ENCODE peak calls at places on chromosomes 3 and 15, in seven cellular contexts. One of them, this sample, is unnamed. For H3K36me3, the result is how much of the 10 kb centered on the place peaks cover.

GRCh38 chr3:53046171-53047170 is 598 bp upstream of the SFMBT1 start:
- DNase-seq in HepG2: no peak
- DNase-seq in sigmoid colon: peak
- DNase-seq in stomach: peak
- DNase-seq in transverse colon: peak
- DNase-seq in spleen: peak
- DNase-seq in HCT116: no peak
- DNase-seq in this sample: no peak

GRCh38 chr3:14203521-14204079 is 25.0 kb downstream of the LSM3 start:
- DNase-seq in HCT116: peak
- DNase-seq in sigmoid colon: peak
- DNase-seq in spleen: no peak
- DNase-seq in transverse colon: peak
- DNase-seq in stomach: peak
- DNase-seq in HepG2: peak
- DNase-seq in this sample: no peak

GRCh38 chr3:171862993-171863521 is 19.9 kb downstream of the TMEM212 start:
- DNase-seq in HepG2: peak
- DNase-seq in transverse colon: no peak
- DNase-seq in sigmoid colon: no peak
- DNase-seq in spleen: no peak
- DNase-seq in stomach: no peak
- DNase-seq in HCT116: no peak
- DNase-seq in this sample: no peak

GRCh38 chr3:100590114-100590839 is 19.1 kb upstream of the ADGRG7 start:
- DNase-seq in sigmoid colon: peak
- DNase-seq in HCT116: peak
- DNase-seq in stomach: peak
- DNase-seq in spleen: no peak
- DNase-seq in transverse colon: peak
- DNase-seq in HepG2: peak
- DNase-seq in this sample: no peak

GRCh38 chr15:97482521-97482920 is 478.0 kb upstream of the ARRDC4 start:
- DNase-seq in sigmoid colon: no peak
- DNase-seq in transverse colon: no peak
- DNase-seq in HCT116: no peak
- DNase-seq in stomach: no peak
- DNase-seq in spleen: no peak
- DNase-seq in HepG2: no peak
- DNase-seq in this sample: no peak

GRCh38 chr3:99542771-99543518 is 95.4 kb upstream of the COL8A1 start:
- DNase-seq in HCT116: no peak
- DNase-seq in transverse colon: no peak
- DNase-seq in stomach: no peak
- DNase-seq in sigmoid colon: no peak
- DNase-seq in spleen: no peak
- DNase-seq in HepG2: no peak
- DNase-seq in this sample: no peak

GRCh38 chr3:167705840-167706239 is 28.9 kb downstream of the PDCD10 start:
- DNase-seq in spleen: no peak
- DNase-seq in HCT116: no peak
- DNase-seq in HepG2: no peak
- DNase-seq in sigmoid colon: no peak
- DNase-seq in stomach: no peak
- DNase-seq in transverse colon: no peak
- DNase-seq in this sample: no peak

GRCh38 chr15:64340355-64340754 is 15.6 kb downstream of the CSNK1G1 start:
- DNase-seq in spleen: no peak
- DNase-seq in sigmoid colon: no peak
- DNase-seq in HepG2: no peak
- DNase-seq in HCT116: no peak
- DNase-seq in stomach: no peak
- DNase-seq in transverse colon: no peak
- DNase-seq in this sample: no peak

GRCh38 chr3:101219842-101220560 is 100.4 kb downstream of the IMPG2 start:
- DNase-seq in spleen: no peak
- DNase-seq in stomach: no peak
- DNase-seq in sigmoid colon: no peak
- DNase-seq in HepG2: no peak
- DNase-seq in HCT116: no peak
- DNase-seq in transverse colon: no peak
- DNase-seq in this sample: no peak

GRCh38 chr3:64248247-64248646 is 23.0 kb upstream of the PRICKLE2 start:
- DNase-seq in spleen: no peak
- DNase-seq in HepG2: peak
- DNase-seq in transverse colon: no peak
- DNase-seq in sigmoid colon: no peak
- DNase-seq in HCT116: no peak
- DNase-seq in stomach: no peak
- DNase-seq in this sample: no peak

GRCh38 chr15:51982770-51983103 is 11.2 kb upstream of the LEO1 start:
- DNase-seq in sigmoid colon: no peak
- DNase-seq in HCT116: no peak
- DNase-seq in stomach: no peak
- DNase-seq in spleen: no peak
- DNase-seq in HepG2: no peak
- DNase-seq in transverse colon: no peak
- DNase-seq in this sample: no peak

GRCh38 chr15:61827131-61827530 is 233.1 kb downstream of the VPS13C start:
- DNase-seq in stomach: no peak
- DNase-seq in HCT116: no peak
- DNase-seq in HepG2: no peak
- DNase-seq in spleen: no peak
- DNase-seq in transverse colon: no peak
- DNase-seq in sigmoid colon: no peak
- DNase-seq in this sample: no peak
- TF ChIP-seq POLR2AphosphoS5 in stomach: no peak
- TF ChIP-seq POLR2AphosphoS5 in HCT116: no peak
- TF ChIP-seq POLR2AphosphoS5 in HepG2: no peak
- TF ChIP-seq POLR2AphosphoS5 in spleen: no peak
- TF ChIP-seq POLR2AphosphoS5 in transverse colon: no peak
- TF ChIP-seq POLR2AphosphoS5 in sigmoid colon: no peak
- TF ChIP-seq POLR2AphosphoS5 in this sample: no peak

DNA sequence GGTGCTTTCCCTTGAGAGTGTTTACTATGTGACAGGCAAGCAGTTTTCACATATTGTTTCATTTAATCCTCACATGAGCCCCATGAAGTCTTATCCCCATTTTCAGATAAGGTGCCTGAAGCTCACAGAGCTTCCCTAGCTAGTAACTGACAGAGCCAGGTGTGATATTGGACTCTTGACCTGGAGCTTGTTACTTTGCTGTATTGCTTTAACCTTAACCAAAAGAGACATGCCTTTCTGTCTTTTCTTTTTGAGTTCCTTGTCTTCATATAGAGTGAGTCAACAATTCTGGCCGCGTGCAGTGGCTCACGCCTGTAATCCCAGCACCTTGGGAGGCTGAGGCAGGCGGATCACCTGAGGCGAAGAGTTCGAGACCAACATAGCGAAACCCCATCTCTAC is 9.3 kb upstream of the DVL3 start:
- DNase-seq in HCT116: no peak
- DNase-seq in HepG2: no peak
- DNase-seq in sigmoid colon: no peak
- DNase-seq in transverse colon: no peak
- DNase-seq in spleen: no peak
- DNase-seq in stomach: no peak
- DNase-seq in this sample: no peak
- TF ChIP-seq POLR2A in HCT116: no peak
- TF ChIP-seq POLR2A in HepG2: no peak
- TF ChIP-seq POLR2A in sigmoid colon: no peak
- TF ChIP-seq POLR2A in transverse colon: no peak
- TF ChIP-seq POLR2A in spleen: no peak
- TF ChIP-seq POLR2A in stomach: no peak
- TF ChIP-seq POLR2A in this sample: no peak

GRCh38 chr3:42640771-42641370 is 12.6 kb upstream of the ZBTB47 start:
- DNase-seq in HCT116: no peak
- DNase-seq in spleen: no peak
- DNase-seq in sigmoid colon: no peak
- DNase-seq in stomach: no peak
- DNase-seq in transverse colon: no peak
- DNase-seq in HepG2: no peak
- DNase-seq in this sample: no peak

GRCh38 chr3:42640129-42640528 is 13.4 kb upstream of the ZBTB47 start:
- DNase-seq in transverse colon: no peak
- DNase-seq in stomach: no peak
- DNase-seq in HCT116: no peak
- DNase-seq in spleen: no peak
- DNase-seq in sigmoid colon: no peak
- DNase-seq in HepG2: no peak
- DNase-seq in this sample: no peak

GRCh38 chr3:42637001-42637400 is 16.5 kb upstream of the ZBTB47 start:
- DNase-seq in spleen: no peak
- DNase-seq in transverse colon: no peak
- DNase-seq in HepG2: no peak
- DNase-seq in HCT116: no peak
- DNase-seq in sigmoid colon: no peak
- DNase-seq in stomach: no peak
- DNase-seq in this sample: no peak

GRCh38 chr3:42639192-42639591 is 14.3 kb upstream of the ZBTB47 start:
- DNase-seq in HCT116: no peak
- DNase-seq in stomach: no peak
- DNase-seq in spleen: no peak
- DNase-seq in transverse colon: no peak
- DNase-seq in sigmoid colon: no peak
- DNase-seq in HepG2: no peak
- DNase-seq in this sample: no peak

GRCh38 chr3:42638339-42638842 is 15.1 kb upstream of the ZBTB47 start:
- DNase-seq in HCT116: no peak
- DNase-seq in spleen: no peak
- DNase-seq in HepG2: no peak
- DNase-seq in stomach: no peak
- DNase-seq in sigmoid colon: no peak
- DNase-seq in transverse colon: no peak
- DNase-seq in this sample: no peak
- H3K36me3 ChIP-seq in HCT116: half or more
- H3K36me3 ChIP-seq in spleen: half or more
- H3K36me3 ChIP-seq in HepG2: under half
- H3K36me3 ChIP-seq in stomach: half or more
- H3K36me3 ChIP-seq in sigmoid colon: under half
- H3K36me3 ChIP-seq in transverse colon: half or more
- H3K36me3 ChIP-seq in this sample: under half

GRCh38 chr3:44761347-44762169 is at the start of the genes KIAA1143 and KIF15:
- DNase-seq in stomach: peak
- DNase-seq in HCT116: peak
- DNase-seq in HepG2: peak
- DNase-seq in transverse colon: peak
- DNase-seq in spleen: peak
- DNase-seq in sigmoid colon: peak
- DNase-seq in this sample: peak
- TF ChIP-seq POLR2AphosphoS5 in stomach: peak
- TF ChIP-seq POLR2AphosphoS5 in HCT116: peak
- TF ChIP-seq POLR2AphosphoS5 in HepG2: peak
- TF ChIP-seq POLR2AphosphoS5 in transverse colon: peak
- TF ChIP-seq POLR2AphosphoS5 in spleen: peak
- TF ChIP-seq POLR2AphosphoS5 in sigmoid colon: peak
- TF ChIP-seq POLR2AphosphoS5 in this sample: peak

GRCh38 chr3:119662604-119663377 is 2.4 kb upstream of the POPDC2 start:
- DNase-seq in transverse colon: no peak
- DNase-seq in spleen: no peak
- DNase-seq in HCT116: no peak
- DNase-seq in sigmoid colon: no peak
- DNase-seq in HepG2: no peak
- DNase-seq in stomach: no peak
- DNase-seq in this sample: no peak
- TF ChIP-seq POLR2A in transverse colon: no peak
- TF ChIP-seq POLR2A in spleen: no peak
- TF ChIP-seq POLR2A in HCT116: no peak
- TF ChIP-seq POLR2A in sigmoid colon: no peak
- TF ChIP-seq POLR2A in HepG2: no peak
- TF ChIP-seq POLR2A in stomach: no peak
- TF ChIP-seq POLR2A in this sample: no peak

DNA sequence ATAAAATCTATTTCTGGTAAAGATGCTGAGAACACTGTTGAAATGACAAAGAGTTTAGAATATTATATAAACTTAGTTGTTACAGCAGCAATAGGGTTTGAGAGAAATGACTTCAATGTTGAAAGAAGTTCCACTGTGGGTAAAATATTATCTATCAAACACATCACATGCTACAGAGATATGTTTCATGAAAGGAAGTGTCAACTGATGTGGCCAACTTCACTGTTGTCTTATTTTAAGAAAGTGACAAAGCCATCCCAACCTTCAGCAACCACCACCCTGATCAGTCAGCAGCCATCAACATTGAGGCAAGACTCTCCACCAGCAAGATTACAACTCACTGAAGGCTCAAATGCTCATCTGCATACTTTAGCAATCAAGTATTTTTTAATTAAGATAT is 20.2 kb downstream of the TMEM39A start:
- DNase-seq in HepG2: no peak
- DNase-seq in spleen: no peak
- DNase-seq in sigmoid colon: no peak
- DNase-seq in transverse colon: no peak
- DNase-seq in HCT116: no peak
- DNase-seq in stomach: no peak
- DNase-seq in this sample: no peak
- H3K36me3 ChIP-seq in HepG2: under half
- H3K36me3 ChIP-seq in spleen: under half
- H3K36me3 ChIP-seq in sigmoid colon: under half
- H3K36me3 ChIP-seq in transverse colon: under half
- H3K36me3 ChIP-seq in HCT116: under half
- H3K36me3 ChIP-seq in stomach: under half
- H3K36me3 ChIP-seq in this sample: under half

GRCh38 chr3:25664066-25664809 is 469 bp downstream of the TOP2B start:
- DNase-seq in transverse colon: peak
- DNase-seq in stomach: peak
- DNase-seq in HCT116: peak
- DNase-seq in HepG2: peak
- DNase-seq in sigmoid colon: peak
- DNase-seq in spleen: peak
- DNase-seq in this sample: no peak
- TF ChIP-seq POLR2AphosphoS5 in transverse colon: peak
- TF ChIP-seq POLR2AphosphoS5 in stomach: peak
- TF ChIP-seq POLR2AphosphoS5 in HCT116: no peak
- TF ChIP-seq POLR2AphosphoS5 in HepG2: no peak
- TF ChIP-seq POLR2AphosphoS5 in sigmoid colon: peak
- TF ChIP-seq POLR2AphosphoS5 in spleen: no peak
- TF ChIP-seq POLR2AphosphoS5 in this sample: no peak

GRCh38 chr15:90990446-90990845 is 3.9 kb downstream of the PRC1 start:
- DNase-seq in HCT116: no peak
- DNase-seq in HepG2: no peak
- DNase-seq in transverse colon: no peak
- DNase-seq in spleen: no peak
- DNase-seq in sigmoid colon: no peak
- DNase-seq in stomach: no peak
- DNase-seq in this sample: no peak

GRCh38 chr15:90998737-90999136 is 4.4 kb upstream of the PRC1 start:
- DNase-seq in transverse colon: no peak
- DNase-seq in sigmoid colon: no peak
- DNase-seq in HepG2: no peak
- DNase-seq in spleen: no peak
- DNase-seq in HCT116: no peak
- DNase-seq in stomach: no peak
- DNase-seq in this sample: no peak

GRCh38 chr15:90994059-90994416 is 297 bp downstream of the PRC1 start:
- DNase-seq in sigmoid colon: no peak
- DNase-seq in HepG2: no peak
- DNase-seq in HCT116: no peak
- DNase-seq in transverse colon: no peak
- DNase-seq in stomach: peak
- DNase-seq in spleen: no peak
- DNase-seq in this sample: no peak

GRCh38 chr15:90991587-90992285 is 2.6 kb downstream of the PRC1 start:
- DNase-seq in transverse colon: no peak
- DNase-seq in stomach: no peak
- DNase-seq in HepG2: no peak
- DNase-seq in sigmoid colon: no peak
- DNase-seq in HCT116: no peak
- DNase-seq in spleen: no peak
- DNase-seq in this sample: no peak

GRCh38 chr15:90994417-90995311 is at the start of gene PRC1:
- DNase-seq in HCT116: peak
- DNase-seq in sigmoid colon: peak
- DNase-seq in HepG2: peak
- DNase-seq in stomach: peak
- DNase-seq in spleen: peak
- DNase-seq in transverse colon: peak
- DNase-seq in this sample: peak
- TF ChIP-seq POLR2A in HCT116: peak
- TF ChIP-seq POLR2A in sigmoid colon: no peak
- TF ChIP-seq POLR2A in HepG2: peak
- TF ChIP-seq POLR2A in stomach: peak
- TF ChIP-seq POLR2A in spleen: no peak
- TF ChIP-seq POLR2A in transverse colon: peak
- TF ChIP-seq POLR2A in this sample: peak

This sample was measured in vagina.